ENCODE peak calls at places on chromosomes 11 and 22, in seven cellular contexts. A, L, F, U, H, I and D are unnamed samples. For H3K4me1, the result is how much of the 10 kb centered on the place peaks cover.

GRCh38 chr11:101436511-101437142 is 147.2 kb downstream of the TRPC6 start:
- DNase-seq in A (no peak), L (peak), F (no peak), U (peak), H (peak), I (no peak), D (peak)

GRCh38 chr22:19700790-19701419 is 13.4 kb upstream of the SEPTIN5 start:
- DNase-seq in A (no peak), L (no peak), F (no peak), U (no peak), H (no peak), I (no peak), D (no peak)

GRCh38 chr11:15157181-15157580 is 42.5 kb downstream of the INSC start:
- DNase-seq in A (no peak), L (no peak), F (no peak), U (no peak), H (no peak), I (no peak), D (no peak)

GRCh38 chr22:41123151-41123550 is 30.8 kb downstream of the EP300 start:
- DNase-seq in A (no peak), L (no peak), F (no peak), U (no peak), H (no peak), I (no peak), D (no peak)

GRCh38 chr11:78168539-78169477 is 19.6 kb downstream of the KCTD21 start:
- DNase-seq in A (peak), L (peak), F (peak), U (peak), H (no peak), I (peak), D (peak)

GRCh38 chr22:42937164-42937854 is 77.6 kb downstream of the PACSIN2 start:
- DNase-seq in A (no peak), L (peak), F (no peak), U (peak), H (peak), I (no peak), D (no peak)

GRCh38 chr11:125262194-125262824 is 97.8 kb downstream of the PKNOX2 start:
- DNase-seq in A (peak), L (no peak), F (no peak), U (no peak), H (no peak), I (no peak), D (peak)

GRCh38 chr11:11444800-11445126 is 91.7 kb upstream of the CSNK2A3 start:
- DNase-seq in A (no peak), L (no peak), F (no peak), U (no peak), H (no peak), I (no peak), D (no peak)

GRCh38 chr22:31947296-31947695 is 3.0 kb downstream of the YWHAH start:
- DNase-seq in A (no peak), L (no peak), F (no peak), U (peak), H (no peak), I (no peak), D (no peak)

GRCh38 chr11:2708757-2709281 is 9.0 kb upstream of the KCNQ1OT1 start:
- DNase-seq in A (no peak), L (peak), F (no peak), U (no peak), H (no peak), I (no peak), D (peak)

GRCh38 chr11:18834754-18835466 is 43.3 kb upstream of the PTPN5 start:
- DNase-seq in A (no peak), L (no peak), F (no peak), U (peak), H (no peak), I (no peak), D (no peak)
- TF ChIP-seq POLR2A in A (no peak), L (no peak), F (no peak), U (peak), H (no peak), I (no peak), D (no peak)

DNA sequence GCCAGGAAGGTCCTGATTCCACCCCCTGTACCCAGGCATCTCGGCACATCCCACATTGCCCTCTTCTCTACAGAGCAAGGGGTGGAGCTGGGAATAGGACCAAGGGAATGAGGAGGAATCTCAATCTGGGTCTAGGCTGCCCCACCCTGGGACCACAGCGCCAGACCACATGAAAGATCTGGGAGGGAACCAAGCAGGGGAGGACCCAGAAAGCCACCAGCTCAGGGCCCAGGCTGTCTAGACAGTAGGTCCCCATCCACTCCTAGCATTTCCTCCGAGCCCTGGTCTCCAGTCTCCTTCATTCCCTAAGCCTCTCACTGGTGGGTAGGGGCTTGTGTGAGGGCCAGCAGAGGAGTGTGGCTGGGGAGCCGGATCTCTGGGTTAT is 11.6 kb downstream of the PHLDB1 start:
- DNase-seq in A (peak), L (peak), F (no peak), U (peak), H (no peak), I (no peak), D (peak)
- H3K4me3 ChIP-seq in A (peak), L (no peak), F (peak), U (no peak), H (no peak), I (no peak), D (no peak)

GRCh38 chr11:27467181-27467913 is 5.2 kb downstream of the LGR4 start:
- DNase-seq in A (no peak), L (no peak), F (no peak), U (peak), H (no peak), I (no peak), D (no peak)

GRCh38 chr11:27468209-27468608 is 4.4 kb downstream of the LGR4 start:
- DNase-seq in A (no peak), L (no peak), F (no peak), U (peak), H (no peak), I (no peak), D (no peak)

GRCh38 chr11:27465629-27466028 is 7.0 kb downstream of the LGR4 start:
- DNase-seq in A (no peak), L (no peak), F (no peak), U (no peak), H (no peak), I (no peak), D (no peak)

GRCh38 chr11:27464155-27464759 is 8.3 kb downstream of the LGR4 start:
- DNase-seq in A (no peak), L (no peak), F (no peak), U (peak), H (no peak), I (no peak), D (no peak)

DNA sequence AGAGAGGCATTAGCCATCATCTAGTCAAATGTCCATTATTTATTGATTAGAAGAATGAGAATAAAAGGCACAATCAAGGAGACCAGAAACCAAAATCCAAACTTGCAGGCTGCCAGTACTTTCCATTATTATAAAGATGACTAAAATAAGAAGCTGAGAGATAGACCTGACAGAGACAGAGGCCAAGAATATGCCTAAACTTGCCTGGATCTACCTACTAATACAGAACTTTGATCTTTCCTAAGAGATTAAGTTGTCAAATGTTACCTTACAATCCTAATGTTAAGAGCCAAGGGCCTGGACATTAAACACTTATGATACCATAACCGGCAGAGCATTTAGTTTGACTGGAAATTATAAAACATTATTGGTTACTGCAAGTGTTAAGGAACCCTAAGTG is 6.2 kb downstream of the LGR4 start:
- DNase-seq in A (no peak), L (no peak), F (no peak), U (no peak), H (no peak), I (no peak), D (no peak)
- H3K4me1 ChIP-seq in A (under half), L (under half), F (half or more), U (half or more), H (under half), I (under half), D (under half)

GRCh38 chr11:85949798-85950197 is 94.6 kb downstream of the CCDC83 start:
- DNase-seq in A (no peak), L (no peak), F (no peak), U (no peak), H (no peak), I (no peak), D (no peak)

GRCh38 chr11:85948884-85949283 is 93.7 kb downstream of the CCDC83 start:
- DNase-seq in A (no peak), L (no peak), F (no peak), U (no peak), H (no peak), I (no peak), D (no peak)

GRCh38 chr11:85951049-85951405 is 95.8 kb downstream of the CCDC83 start:
- DNase-seq in A (no peak), L (no peak), F (no peak), U (no peak), H (no peak), I (no peak), D (no peak)

GRCh38 chr11:85951428-85952107 is 96.4 kb downstream of the CCDC83 start:
- DNase-seq in A (no peak), L (no peak), F (no peak), U (no peak), H (no peak), I (no peak), D (no peak)

GRCh38 chr11:85950317-85951048 is 95.3 kb downstream of the CCDC83 start:
- DNase-seq in A (no peak), L (no peak), F (no peak), U (no peak), H (no peak), I (no peak), D (no peak)
- TF ChIP-seq POLR2A in A (no peak), L (no peak), F (no peak), U (no peak), H (no peak), I (no peak), D (no peak)

GRCh38 chr22:46957521-46957920 is 195.1 kb downstream of the TBC1D22A start:
- DNase-seq in A (no peak), L (no peak), F (no peak), U (no peak), H (no peak), I (no peak), D (no peak)

GRCh38 chr22:46958649-46959048 is 196.2 kb downstream of the TBC1D22A start:
- DNase-seq in A (no peak), L (no peak), F (no peak), U (no peak), H (no peak), I (no peak), D (no peak)

GRCh38 chr22:46956498-46957215 is 194.2 kb downstream of the TBC1D22A start:
- DNase-seq in A (no peak), L (no peak), F (no peak), U (no peak), H (no peak), I (no peak), D (no peak)

GRCh38 chr22:46959369-46959768 is 196.9 kb downstream of the TBC1D22A start:
- DNase-seq in A (no peak), L (no peak), F (no peak), U (no peak), H (no peak), I (no peak), D (no peak)

DNA sequence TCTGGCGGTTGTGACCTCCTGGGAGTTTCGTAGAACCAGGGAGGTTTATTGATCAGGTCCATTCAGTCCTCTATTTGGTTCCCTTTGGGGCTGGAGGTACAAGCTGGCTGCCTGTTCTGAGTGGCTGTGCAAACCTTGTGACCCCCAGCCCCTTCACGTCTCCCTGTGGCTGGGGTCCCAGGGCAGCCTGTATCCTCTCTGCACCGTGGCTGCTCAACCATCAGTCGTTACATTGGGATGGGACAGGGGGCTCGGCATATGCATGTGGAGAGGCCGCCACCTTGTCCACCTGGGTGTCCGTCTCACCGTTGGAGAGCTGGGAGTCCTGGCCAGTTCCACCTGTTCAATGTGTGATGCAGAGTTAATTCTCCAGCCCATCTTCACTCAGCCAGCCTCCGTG is 195.7 kb downstream of the TBC1D22A start:
- DNase-seq in A (no peak), L (no peak), F (no peak), U (no peak), H (no peak), I (no peak), D (no peak)
- H3K4me3 ChIP-seq in A (no peak), L (no peak), F (no peak), U (no peak), H (no peak), I (no peak), D (no peak)

DNA sequence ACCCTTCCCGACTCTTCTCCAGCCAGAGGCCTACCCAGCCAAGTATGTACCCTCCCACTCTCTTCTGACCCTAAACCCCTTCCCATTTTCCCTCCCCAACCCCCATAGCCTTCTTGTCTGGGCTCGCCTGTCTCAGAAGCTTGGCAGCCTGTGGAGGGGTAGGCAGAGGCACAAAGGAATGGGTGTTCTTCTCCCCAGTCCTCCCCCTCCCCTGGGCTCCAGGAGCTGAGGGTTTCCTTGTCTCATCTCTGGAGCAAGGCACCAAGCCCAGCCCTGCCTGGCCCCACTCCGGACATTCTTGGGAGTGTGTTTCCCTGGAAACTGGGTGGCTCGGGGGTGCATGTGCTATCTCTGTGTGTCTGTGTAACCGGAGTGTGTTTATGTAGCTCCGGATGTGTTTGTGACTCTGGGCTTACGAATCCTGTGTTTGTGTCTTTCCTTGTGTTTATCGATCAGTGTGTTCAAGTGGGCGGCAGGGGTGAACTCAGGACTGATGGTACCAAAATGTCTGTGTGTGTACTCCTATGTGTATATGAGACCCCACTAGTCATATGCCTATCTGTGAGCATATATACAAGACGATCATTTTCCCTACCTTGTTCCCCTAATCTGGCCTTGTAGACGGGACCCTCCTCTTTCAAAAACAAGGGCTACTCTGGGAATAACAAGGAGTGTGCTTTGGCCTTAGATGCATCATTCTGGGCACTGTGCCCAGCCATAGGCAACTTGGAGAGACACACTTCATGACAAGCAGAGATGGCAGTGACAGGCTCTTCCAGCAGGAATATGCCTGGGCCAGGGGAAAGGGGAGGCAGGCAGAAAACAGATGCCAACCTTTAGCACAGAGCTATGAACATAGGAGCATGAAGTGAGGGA is 10.9 kb downstream of the PHLDB1 start:
- DNase-seq in A (peak), L (peak), F (no peak), U (peak), H (no peak), I (peak), D (peak)
- H3K4me1 ChIP-seq in A (half or more), L (under half), F (half or more), U (half or more), H (under half), I (under half), D (half or more)